ENCODE peak calls at places on chromosomes 16 and 17, in five cellular contexts. U, G, T, X and S are unnamed samples.

GRCh38 chr16:12625716-12626115 is 178.0 kb downstream of the CPPED1 start:
- DNase-seq in U (no peak), G (no peak), T (no peak), X (no peak), S (no peak)

GRCh38 chr17:34154916-34155730 is 100.0 kb upstream of the CCL2 start:
- DNase-seq in U (no peak), G (no peak), T (no peak), X (peak; percentile 35), S (no peak)

GRCh38 chr17:9204026-9204425 is 182.7 kb downstream of the NTN1 start:
- DNase-seq in U (no peak), G (no peak), T (no peak), X (no peak), S (no peak)

GRCh38 chr17:17669081-17669850 is 12.0 kb upstream of the RAI1 start:
- DNase-seq in U (no peak), G (no peak), T (no peak), X (peak; percentile 35), S (no peak)

GRCh38 chr16:21302898-21303528 is 24.9 kb upstream of the CRYM start:
- DNase-seq in U (no peak), G (peak; percentile 52), T (peak; percentile 86), X (peak; percentile 11), S (no peak)

GRCh38 chr17:66416207-66416940 is 114.0 kb downstream of the PRKCA start:
- DNase-seq in U (no peak), G (no peak), T (no peak), X (no peak), S (no peak)

GRCh38 chr16:56912746-56913703 is 18.9 kb upstream of the HERPUD1 start:
- DNase-seq in U (no peak), G (peak; percentile 76), T (peak; percentile 45), X (no peak), S (no peak)

GRCh38 chr16:998211-998610 is 16.6 kb downstream of the SOX8 start:
- DNase-seq in U (no peak), G (no peak), T (no peak), X (no peak), S (no peak)

GRCh38 chr16:20041924-20042596 is 31.6 kb downstream of the GPR139 start:
- DNase-seq in U (no peak), G (no peak), T (no peak), X (peak; percentile 19), S (no peak)

GRCh38 chr17:79006794-79007503 is 2.6 kb downstream of the CANT1 start:
- DNase-seq in U (no peak), G (no peak), T (no peak), X (no peak), S (peak; percentile 48)

GRCh38 chr16:24741862-24742261 is 12.4 kb downstream of the TNRC6A start:
- DNase-seq in U (no peak), G (no peak), T (no peak), X (no peak), S (no peak)

GRCh38 chr17:70622382-70623260 is 453.3 kb downstream of the KCNJ2 start:
- DNase-seq in U (no peak), G (no peak), T (peak; percentile 15), X (peak; percentile 68), S (no peak)

GRCh38 chr17:305090-305976 is 47.3 kb downstream of the RPH3AL start:
- DNase-seq in U (no peak), G (no peak), T (no peak), X (peak; percentile 43), S (no peak)

GRCh38 chr16:3576211-3576610 is 992 bp downstream of the NLRC3 start:
- DNase-seq in U (no peak), G (no peak), T (no peak), X (no peak), S (no peak)

GRCh38 chr16:11949527-11949926 is 7.7 kb upstream of the NPIPB2 start:
- DNase-seq in U (peak; percentile 16), G (peak; percentile 16), T (peak; percentile 38), X (peak; percentile 79), S (no peak)

GRCh38 chr16:49484454-49484853 is 110.8 kb downstream of the C16orf78 start:
- DNase-seq in U (peak; percentile 22), G (no peak), T (no peak), X (peak; percentile 73), S (peak; percentile 58)

GRCh38 chr16:74868501-74868900 is 93.9 kb upstream of the FA2H start:
- DNase-seq in U (no peak), G (no peak), T (peak; percentile 37), X (no peak), S (no peak)

GRCh38 chr17:28334666-28335200 is 539 bp downstream of the IFT20 start:
- DNase-seq in U (no peak), G (peak; percentile 21), T (no peak), X (no peak), S (no peak)

GRCh38 chr16:15950167-15950854 is 895 bp downstream of the ABCC1 start:
- DNase-seq in U (peak; percentile 42), G (no peak), T (peak; percentile 23), X (peak; percentile 61), S (no peak)

GRCh38 chr16:88456356-88457292 is 3.5 kb downstream of the ZFPM1 start:
- DNase-seq in U (no peak), G (no peak), T (no peak), X (no peak), S (no peak)

GRCh38 chr16:533391-534088 is 6.0 kb downstream of the CAPN15 start:
- DNase-seq in U (no peak), G (no peak), T (no peak), X (no peak), S (no peak)

GRCh38 chr17:10729334-10730193 is at the start of gene TMEM220:
- DNase-seq in U (peak; percentile 66), G (no peak), T (peak; percentile 27), X (peak; percentile 87), S (peak; percentile 73)

GRCh38 chr17:10728331-10728730 is 1.5 kb downstream of the TMEM220 start:
- DNase-seq in U (no peak), G (no peak), T (no peak), X (no peak), S (no peak)

GRCh38 chr17:10733666-10734065 is 3.8 kb upstream of the TMEM220 start:
- DNase-seq in U (no peak), G (no peak), T (no peak), X (no peak), S (no peak)

GRCh38 chr17:10727192-10727591 is 2.6 kb downstream of the TMEM220 start:
- DNase-seq in U (no peak), G (no peak), T (no peak), X (no peak), S (no peak)

DNA sequence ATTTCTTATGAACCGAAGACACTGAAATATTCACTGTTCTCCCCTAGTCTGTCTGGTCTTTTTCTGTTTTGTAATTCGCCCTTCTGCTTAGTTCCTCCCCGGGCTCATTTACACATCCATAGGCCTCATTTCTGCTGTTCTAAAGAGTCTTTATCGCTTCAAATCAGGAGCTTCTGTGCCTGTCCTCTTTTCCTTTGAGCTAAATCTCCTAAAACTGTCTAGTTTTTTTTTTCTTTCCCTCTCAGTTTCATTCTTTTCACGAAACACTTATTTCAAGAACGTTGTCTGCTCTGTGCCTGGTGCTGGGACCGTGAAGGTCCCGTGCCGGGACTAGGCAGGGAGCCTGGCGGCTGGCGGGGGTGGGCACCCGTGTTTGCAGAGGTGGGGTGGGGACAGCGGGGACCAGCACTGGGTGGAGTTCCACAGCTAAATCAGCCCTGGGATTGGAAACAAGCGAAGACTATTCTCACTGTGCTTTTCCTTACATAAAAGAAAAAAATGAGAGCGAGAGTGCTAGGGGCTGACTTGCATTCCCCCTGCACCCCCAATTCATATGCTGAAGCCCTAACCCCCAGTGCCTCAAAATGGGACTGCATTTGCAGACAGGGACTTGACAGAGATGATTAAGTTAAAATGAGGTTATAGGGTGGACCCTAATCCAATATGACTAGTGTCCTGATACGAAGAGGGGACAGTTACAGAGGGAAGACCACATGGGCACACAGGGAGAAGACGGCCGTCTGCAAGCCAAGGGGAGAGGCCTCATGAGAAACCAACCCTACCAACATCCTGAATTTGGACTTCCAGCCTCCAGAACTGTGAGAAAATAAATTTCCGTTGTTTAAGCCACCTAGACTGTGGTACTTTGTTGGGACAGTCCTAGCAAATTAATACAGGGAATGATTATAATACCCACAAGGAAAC is 1.4 kb upstream of the TMEM220 start:
- DNase-seq in U (no peak), G (no peak), T (no peak), X (no peak), S (no peak)
- H3K4me3 ChIP-seq in U (no peak overlapping the region), G (no peak overlapping the region), T (no peak overlapping the region), X (no peak overlapping the region), S (peak overlapping the region; percentile 94)

GRCh38 chr17:55561316-55561972 is 50.2 kb upstream of the SMIM36 start:
- DNase-seq in U (no peak), G (no peak), T (no peak), X (no peak), S (no peak)
- H3K4me3 ChIP-seq in U (no peak overlapping the region), G (no peak overlapping the region), T (no peak overlapping the region), X (no peak overlapping the region), S (no peak overlapping the region)

DNA sequence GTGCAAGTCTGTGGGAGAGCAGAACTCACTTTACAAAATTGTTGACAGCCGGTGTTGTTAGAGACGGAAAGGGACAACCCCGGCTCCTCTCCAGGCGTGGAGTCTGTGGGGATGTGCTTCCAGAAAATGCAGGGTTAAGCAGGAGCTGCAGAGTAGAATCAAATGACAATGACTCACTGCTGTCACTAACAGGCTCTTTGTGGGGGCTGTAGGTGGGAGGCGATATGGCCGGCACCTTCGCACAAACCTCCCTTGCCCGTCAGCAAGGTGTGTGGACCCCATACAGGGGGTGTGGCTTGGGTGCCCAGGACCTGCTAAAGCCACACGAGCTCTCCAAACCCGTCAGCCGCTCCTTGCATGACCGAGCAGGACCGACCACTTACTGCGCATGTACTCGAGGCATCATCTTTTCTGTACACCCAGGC is 5.8 kb downstream of the PDK2 start:
- DNase-seq in U (no peak), G (no peak), T (no peak), X (peak; percentile 51), S (no peak)
- H3K4me3 ChIP-seq in U (no peak overlapping the region), G (no peak overlapping the region), T (no peak overlapping the region), X (no peak overlapping the region), S (peak overlapping the region; percentile 9)

GRCh38 chr17:44280383-44280782 is 12.4 kb upstream of the SLC4A1 start:
- DNase-seq in U (no peak), G (no peak), T (no peak), X (no peak), S (no peak)

GRCh38 chr17:44279586-44280344 is 11.8 kb upstream of the SLC4A1 start:
- DNase-seq in U (peak; percentile 5), G (peak; percentile 37), T (peak; percentile 92), X (peak; percentile 89), S (peak; percentile 32)

GRCh38 chr17:44281570-44281969 is 13.6 kb upstream of the SLC4A1 start:
- DNase-seq in U (no peak), G (no peak), T (no peak), X (no peak), S (no peak)

GRCh38 chr17:44284024-44284400 is 16.1 kb upstream of the SLC4A1 start:
- DNase-seq in U (no peak), G (no peak), T (no peak), X (no peak), S (no peak)

DNA sequence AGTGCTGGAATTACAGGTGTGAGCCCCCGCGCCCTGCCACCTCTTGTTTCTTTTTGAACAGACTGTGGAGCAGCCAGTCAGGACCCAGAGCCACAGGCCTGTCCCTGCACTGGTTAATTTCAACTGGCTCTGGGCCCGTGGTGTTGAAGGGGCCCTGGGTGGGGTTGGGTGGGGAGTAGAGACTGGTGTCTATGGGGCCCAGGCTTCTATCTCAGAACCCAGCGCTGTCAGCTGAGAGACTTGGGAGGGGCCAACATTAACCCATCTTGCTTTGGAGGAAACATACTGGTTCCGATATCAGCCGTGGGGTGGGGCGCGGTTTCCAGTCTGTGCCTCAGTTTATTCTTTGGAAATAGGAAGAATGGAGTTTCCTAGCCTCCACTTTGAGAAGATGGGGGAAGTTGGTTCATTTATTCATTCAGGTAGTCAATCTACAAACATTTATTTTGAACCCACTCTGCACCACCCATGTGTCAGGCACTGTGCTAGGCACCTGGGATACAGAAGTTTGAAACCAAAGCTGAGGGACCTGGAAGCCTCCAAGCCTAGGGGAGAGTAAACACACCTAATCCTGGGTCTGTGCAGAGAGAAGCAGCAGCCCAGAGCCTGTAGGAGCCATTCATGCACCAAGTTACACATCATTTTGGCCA is 15.6 kb upstream of the SLC4A1 start:
- DNase-seq in U (no peak), G (no peak), T (no peak), X (no peak), S (no peak)
- H3K4me3 ChIP-seq in U (no peak overlapping the region), G (no peak overlapping the region), T (no peak overlapping the region), X (no peak overlapping the region), S (no peak overlapping the region)